ENCODE peak calls at places on chromosomes 12 and 14, in six cellular contexts. One of them, this sample, is unnamed.

GRCh38 chr12:91887957-91888356 is 257.7 kb downstream of the BTG1 start:
- DNase-seq in HCT116: no peak
- DNase-seq in NB4: peak; percentile 38
- DNase-seq in stomach: no peak
- DNase-seq in sigmoid colon: no peak
- DNase-seq in A549: no peak
- DNase-seq in this sample: no peak

GRCh38 chr12:104682790-104683279 is 226.1 kb downstream of the CHST11 start:
- DNase-seq in stomach: no peak
- DNase-seq in NB4: peak; percentile 93
- DNase-seq in A549: no peak
- DNase-seq in HCT116: no peak
- DNase-seq in sigmoid colon: no peak
- DNase-seq in this sample: peak; percentile 10

GRCh38 chr14:69328765-69329164 is 68.8 kb downstream of the GALNT16 start:
- DNase-seq in HCT116: no peak
- DNase-seq in sigmoid colon: no peak
- DNase-seq in NB4: no peak
- DNase-seq in A549: no peak
- DNase-seq in stomach: no peak
- DNase-seq in this sample: no peak

GRCh38 chr14:61003571-61003970 is 22.5 kb downstream of the SLC38A6 start:
- DNase-seq in NB4: no peak
- DNase-seq in stomach: no peak
- DNase-seq in A549: no peak
- DNase-seq in HCT116: no peak
- DNase-seq in sigmoid colon: no peak
- DNase-seq in this sample: no peak

GRCh38 chr14:74308695-74309094 is 6.0 kb upstream of the ABCD4 start:
- DNase-seq in stomach: no peak
- DNase-seq in HCT116: no peak
- DNase-seq in sigmoid colon: no peak
- DNase-seq in A549: no peak
- DNase-seq in NB4: no peak
- DNase-seq in this sample: no peak

GRCh38 chr14:101062065-101062450 is 158.5 kb upstream of the RTL1 start:
- DNase-seq in HCT116: no peak
- DNase-seq in sigmoid colon: peak; percentile 54
- DNase-seq in A549: no peak
- DNase-seq in stomach: no peak
- DNase-seq in NB4: no peak
- DNase-seq in this sample: no peak

GRCh38 chr14:52351561-52352491 is 37.7 kb downstream of the PTGER2 start:
- DNase-seq in HCT116: no peak
- DNase-seq in A549: peak; percentile 75
- DNase-seq in sigmoid colon: no peak
- DNase-seq in stomach: no peak
- DNase-seq in NB4: no peak
- DNase-seq in this sample: no peak

GRCh38 chr12:117064049-117064448 is 35.2 kb downstream of the TESC start:
- DNase-seq in HCT116: no peak
- DNase-seq in stomach: no peak
- DNase-seq in sigmoid colon: no peak
- DNase-seq in A549: no peak
- DNase-seq in NB4: peak; percentile 68
- DNase-seq in this sample: no peak

GRCh38 chr14:26856832-26857508 is 259.1 kb upstream of the NOVA1 start:
- DNase-seq in sigmoid colon: no peak
- DNase-seq in NB4: no peak
- DNase-seq in A549: no peak
- DNase-seq in HCT116: no peak
- DNase-seq in stomach: no peak
- DNase-seq in this sample: no peak

GRCh38 chr12:94174576-94174975 is 26.2 kb downstream of the PLXNC1 start:
- DNase-seq in stomach: no peak
- DNase-seq in sigmoid colon: no peak
- DNase-seq in A549: no peak
- DNase-seq in NB4: peak; percentile 91
- DNase-seq in HCT116: no peak
- DNase-seq in this sample: no peak

GRCh38 chr14:68554231-68554630 is 238.6 kb downstream of the ZFP36L1 start:
- DNase-seq in sigmoid colon: no peak
- DNase-seq in HCT116: no peak
- DNase-seq in A549: no peak
- DNase-seq in NB4: no peak
- DNase-seq in stomach: no peak
- DNase-seq in this sample: no peak

GRCh38 chr12:817941-818600 is 65.7 kb downstream of the WNK1 start:
- DNase-seq in sigmoid colon: no peak
- DNase-seq in NB4: no peak
- DNase-seq in HCT116: no peak
- DNase-seq in A549: no peak
- DNase-seq in stomach: no peak
- DNase-seq in this sample: no peak

GRCh38 chr12:86660488-86661171 is 404.4 kb upstream of the MGAT4C start:
- DNase-seq in HCT116: peak; percentile 64
- DNase-seq in A549: peak; percentile 95
- DNase-seq in sigmoid colon: no peak
- DNase-seq in stomach: no peak
- DNase-seq in NB4: no peak
- DNase-seq in this sample: no peak

GRCh38 chr14:29584992-29585391 is 342.7 kb downstream of the PRKD1 start:
- DNase-seq in NB4: no peak
- DNase-seq in sigmoid colon: peak; percentile 77
- DNase-seq in HCT116: no peak
- DNase-seq in stomach: no peak
- DNase-seq in A549: peak; percentile 38
- DNase-seq in this sample: no peak

GRCh38 chr14:77763978-77764377 is 3.0 kb upstream of the SNW1 start:
- DNase-seq in HCT116: no peak
- DNase-seq in stomach: no peak
- DNase-seq in A549: no peak
- DNase-seq in sigmoid colon: no peak
- DNase-seq in NB4: no peak
- DNase-seq in this sample: no peak
- TF ChIP-seq POLR2A in HCT116: no peak
- TF ChIP-seq POLR2A in stomach: no peak
- TF ChIP-seq POLR2A in A549: no peak
- TF ChIP-seq POLR2A in sigmoid colon: no peak
- TF ChIP-seq POLR2A in NB4: no peak
- TF ChIP-seq POLR2A in this sample: no peak

DNA sequence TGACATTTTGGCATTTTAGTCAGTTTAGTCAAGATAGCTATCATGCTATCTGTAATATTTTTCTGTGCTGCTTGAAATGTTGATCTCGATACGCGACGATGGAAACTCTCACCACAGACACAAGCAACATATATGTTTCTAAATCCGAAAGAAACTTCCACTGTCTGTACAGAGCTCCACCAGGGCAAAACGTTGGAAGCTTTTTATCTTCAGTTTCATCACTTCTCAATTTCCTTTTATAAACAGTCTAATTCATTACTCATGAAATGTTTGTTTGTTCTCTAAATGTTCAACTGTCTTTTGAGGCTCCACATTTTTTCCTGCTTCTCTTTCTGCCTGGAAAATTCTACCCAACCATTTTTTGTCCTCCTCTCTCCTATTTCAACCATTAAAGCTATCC is 737.6 kb downstream of the SLC16A7 start:
- DNase-seq in A549: peak; percentile 2
- DNase-seq in NB4: no peak
- DNase-seq in sigmoid colon: no peak
- DNase-seq in stomach: no peak
- DNase-seq in HCT116: no peak
- DNase-seq in this sample: no peak
- TF ChIP-seq POLR2A in A549: no peak
- TF ChIP-seq POLR2A in NB4: no peak
- TF ChIP-seq POLR2A in sigmoid colon: no peak
- TF ChIP-seq POLR2A in stomach: no peak
- TF ChIP-seq POLR2A in HCT116: no peak
- TF ChIP-seq POLR2A in this sample: no peak

GRCh38 chr12:124482901-124483799 is 84.3 kb downstream of the NCOR2 start:
- DNase-seq in NB4: no peak
- DNase-seq in A549: no peak
- DNase-seq in stomach: no peak
- DNase-seq in sigmoid colon: no peak
- DNase-seq in HCT116: no peak
- DNase-seq in this sample: no peak
- TF ChIP-seq POLR2A in NB4: no peak
- TF ChIP-seq POLR2A in A549: no peak
- TF ChIP-seq POLR2A in stomach: no peak
- TF ChIP-seq POLR2A in sigmoid colon: no peak
- TF ChIP-seq POLR2A in HCT116: no peak
- TF ChIP-seq POLR2A in this sample: no peak

DNA sequence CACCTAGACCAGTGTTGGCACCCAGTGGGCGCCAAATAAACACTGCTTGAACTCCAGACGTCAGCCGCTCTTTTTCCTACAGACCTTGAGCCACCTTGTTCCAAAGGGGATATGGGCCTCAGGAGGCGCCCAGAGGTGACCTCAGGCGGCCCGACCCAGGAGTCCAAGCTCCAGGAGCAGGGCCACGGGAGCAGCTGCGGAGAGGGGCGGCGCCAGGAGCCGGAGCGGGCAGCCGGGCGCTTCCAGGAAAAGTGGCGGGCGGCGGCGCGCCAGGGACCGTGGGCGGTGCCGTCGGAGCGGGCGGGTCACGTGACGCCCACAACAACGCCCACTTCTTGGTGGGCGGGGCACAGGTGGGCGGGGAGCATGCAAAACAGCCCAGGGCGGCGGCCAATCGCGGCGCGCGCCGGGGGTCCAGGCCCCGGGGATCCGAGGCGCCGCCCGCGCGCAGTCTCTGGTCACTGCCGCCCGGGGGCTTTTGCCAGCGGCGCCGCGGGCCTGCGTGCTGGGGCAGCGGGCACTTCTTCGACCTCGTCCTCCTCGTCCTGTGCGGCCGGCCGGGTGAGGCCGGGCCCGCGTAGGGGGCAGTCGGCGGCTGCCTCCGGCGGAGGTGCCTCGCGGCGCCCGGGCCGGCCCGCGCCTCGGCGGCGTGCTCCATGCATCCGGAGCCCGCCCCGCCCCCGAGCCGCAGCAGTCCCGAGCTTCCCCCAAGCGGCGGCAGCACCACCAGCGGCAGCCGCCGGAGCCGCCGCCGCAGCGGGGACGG is at the start of gene ORAI1:
- DNase-seq in HCT116: peak; percentile 83
- DNase-seq in A549: peak; percentile 96
- DNase-seq in stomach: peak; percentile 99
- DNase-seq in sigmoid colon: peak; percentile 98
- DNase-seq in NB4: peak; percentile 99
- DNase-seq in this sample: peak; percentile 98
- TF ChIP-seq POLR2A in HCT116: no peak
- TF ChIP-seq POLR2A in A549: peak; percentile 85
- TF ChIP-seq POLR2A in stomach: no peak
- TF ChIP-seq POLR2A in sigmoid colon: no peak
- TF ChIP-seq POLR2A in NB4: peak; percentile 89
- TF ChIP-seq POLR2A in this sample: peak; percentile 76

GRCh38 chr12:51011960-51012359 is 14.2 kb downstream of the SLC11A2 start:
- DNase-seq in HCT116: no peak
- DNase-seq in A549: no peak
- DNase-seq in sigmoid colon: no peak
- DNase-seq in NB4: no peak
- DNase-seq in stomach: no peak
- DNase-seq in this sample: peak; percentile 36
- TF ChIP-seq POLR2A in HCT116: no peak
- TF ChIP-seq POLR2A in A549: no peak
- TF ChIP-seq POLR2A in sigmoid colon: no peak
- TF ChIP-seq POLR2A in NB4: no peak
- TF ChIP-seq POLR2A in stomach: no peak
- TF ChIP-seq POLR2A in this sample: no peak

GRCh38 chr14:103521438-103521961 is 1.1 kb downstream of the CKB start:
- DNase-seq in sigmoid colon: no peak
- DNase-seq in stomach: peak; percentile 67
- DNase-seq in HCT116: no peak
- DNase-seq in NB4: peak; percentile 42
- DNase-seq in A549: no peak
- DNase-seq in this sample: no peak
- TF ChIP-seq POLR2A in sigmoid colon: no peak
- TF ChIP-seq POLR2A in stomach: no peak
- TF ChIP-seq POLR2A in HCT116: no peak
- TF ChIP-seq POLR2A in NB4: no peak
- TF ChIP-seq POLR2A in A549: no peak
- TF ChIP-seq POLR2A in this sample: no peak

GRCh38 chr12:53299454-53300180 is at the start of gene MYG1:
- DNase-seq in stomach: peak; percentile 89
- DNase-seq in A549: peak; percentile 95
- DNase-seq in HCT116: peak; percentile 80
- DNase-seq in sigmoid colon: peak; percentile 91
- DNase-seq in NB4: peak; percentile 95
- DNase-seq in this sample: peak; percentile 89
- TF ChIP-seq POLR2A in stomach: no peak
- TF ChIP-seq POLR2A in A549: peak; percentile 69
- TF ChIP-seq POLR2A in HCT116: peak; percentile 57
- TF ChIP-seq POLR2A in sigmoid colon: peak; percentile 43
- TF ChIP-seq POLR2A in NB4: peak; percentile 80
- TF ChIP-seq POLR2A in this sample: peak; percentile 80

This sample was measured in erythroblast.